ENCODE peak calls at places on chromosomes 11 and 22, in ten cellular contexts. B is HTR-8/SVneo; M is ELR; U is ovary; P is activated CD4-positive, CD25-positive, alpha-beta regulatory T cell; C is HFFc6; L is A172; G is NCI-H774; H is NCI-H226; Z is iPS-NIHi11. E is an unnamed sample.

GRCh38 chr22:44944891-44945600 is 64.8 kb downstream of the PHF21B start:
- DNase-seq in B (no peak), M (no peak), U (no peak), P (no peak), C (no peak), L (no peak), G (no peak), H (no peak), Z (no peak), E (no peak)

GRCh38 chr11:113387605-113388211 is at the start of gene ANKK1:
- DNase-seq in B (no peak), M (no peak), U (no peak), P (no peak), C (no peak), L (no peak), G (peak), H (no peak), Z (peak), E (no peak)

GRCh38 chr22:30047364-30047738 is 32.9 kb upstream of the HORMAD2 start:
- DNase-seq in B (no peak), M (peak), U (no peak), P (no peak), C (no peak), L (no peak), G (no peak), H (no peak), Z (peak), E (no peak)

GRCh38 chr22:21726650-21727049 is 8.9 kb downstream of the YPEL1 start:
- DNase-seq in B (no peak), M (peak), U (no peak), P (no peak), C (no peak), L (no peak), G (no peak), H (no peak), Z (peak), E (no peak)

GRCh38 chr11:121696177-121696863 is 243.6 kb upstream of the SORL1-AS1 start:
- DNase-seq in B (no peak), M (no peak), U (no peak), P (no peak), C (no peak), L (peak), G (no peak), H (no peak), Z (no peak), E (no peak)

GRCh38 chr22:33722817-33723216 is 197.5 kb downstream of the LARGE1 start:
- DNase-seq in B (no peak), M (no peak), U (no peak), P (no peak), C (no peak), L (no peak), G (no peak), H (no peak), Z (no peak), E (no peak)

GRCh38 chr11:124276081-124276480 is 19.9 kb downstream of the OR8G5 start:
- DNase-seq in B (no peak), M (peak), U (no peak), P (no peak), C (no peak), L (peak), G (no peak), H (no peak), Z (no peak), E (no peak)

GRCh38 chr22:32896951-32897350 is 95.4 kb downstream of the TIMP3 start:
- DNase-seq in B (no peak), M (no peak), U (no peak), P (no peak), C (no peak), L (no peak), G (no peak), H (no peak), Z (no peak), E (no peak)

GRCh38 chr11:2582436-2582931 is 117.3 kb downstream of the KCNQ1OT1 start:
- DNase-seq in B (no peak), M (no peak), U (peak), P (no peak), C (no peak), L (no peak), G (no peak), H (no peak), Z (peak), E (no peak)

GRCh38 chr11:64652586-64653387 is 61.8 kb downstream of the SLC22A12 start:
- DNase-seq in B (peak), M (peak), U (peak), P (peak), C (peak), L (peak), G (peak), H (peak), Z (peak), E (peak)

E was measured in GM06990.